ENCODE peak calls at places on chromosomes 16 and 17, in seven cellular contexts. I is heart left ventricle, K is nephron progenitor cell, A is Panc1, R is ovary, X is mammary epithelial cell, P is AG04450. H is an unnamed sample.

GRCh38 chr16:47888142-47888541 is 267.7 kb downstream of the ABCC12 start:
- DNase-seq in I (no peak), A (no peak), K (no peak), X (peak), P (no peak), R (no peak), H (no peak)

GRCh38 chr17:57420674-57421392 is 164.5 kb downstream of the MSI2 start:
- DNase-seq in A (no peak), P (no peak), R (no peak), K (no peak), I (no peak), X (no peak), H (no peak)

GRCh38 chr16:31362476-31363405 is 7.8 kb downstream of the ITGAX start:
- DNase-seq in R (no peak), K (no peak), A (no peak), P (no peak), I (no peak), X (no peak), H (no peak)

GRCh38 chr17:58960068-58960467 is 146.6 kb downstream of the TRIM37 start:
- DNase-seq in X (peak), K (no peak), R (no peak), I (no peak), A (no peak), P (peak), H (no peak)

GRCh38 chr17:6927290-6927844 is 68.5 kb upstream of the ALOX12 start:
- DNase-seq in K (no peak), P (peak), X (peak), A (no peak), I (no peak), R (no peak), H (no peak)

GRCh38 chr16:73216932-73217331 is 169.0 kb upstream of the ZFHX3 start:
- DNase-seq in A (no peak), K (no peak), I (no peak), X (no peak), P (no peak), R (no peak), H (no peak)

GRCh38 chr16:70320121-70320520 is 21.1 kb downstream of the DDX19B start:
- DNase-seq in X (no peak), A (no peak), K (no peak), I (no peak), P (no peak), R (no peak), H (no peak)

GRCh38 chr17:56141046-56141839 is 12.0 kb upstream of the ANKFN1 start:
- DNase-seq in X (no peak), I (no peak), P (no peak), A (no peak), K (no peak), R (no peak), H (no peak)

GRCh38 chr17:21388066-21388465 is 11.9 kb downstream of the KCNJ12 start:
- DNase-seq in X (no peak), K (no peak), R (no peak), A (no peak), I (peak), P (no peak), H (no peak)

GRCh38 chr17:27384261-27384701 is 72.0 kb upstream of the KSR1 start:
- DNase-seq in K (no peak), X (peak), P (peak), A (peak), R (no peak), I (peak), H (no peak)

GRCh38 chr17:72351884-72352346 is 231.1 kb downstream of the SOX9 start:
- DNase-seq in I (no peak), R (no peak), X (no peak), A (no peak), P (no peak), K (peak), H (no peak)

GRCh38 chr16:64695684-64696083 is 426.2 kb downstream of the CDH11 start:
- DNase-seq in I (no peak), R (no peak), K (no peak), X (no peak), A (no peak), P (no peak), H (no peak)

GRCh38 chr16:89315271-89315670 is 97.8 kb downstream of the ZNF778 start:
- DNase-seq in K (no peak), P (no peak), A (no peak), R (no peak), X (no peak), I (no peak), H (no peak)

GRCh38 chr17:17173921-17174320 is 32.2 kb downstream of the PLD6 start:
- DNase-seq in P (no peak), X (no peak), R (no peak), I (no peak), K (no peak), A (no peak), H (no peak)

GRCh38 chr17:63676540-63676933 is 23.4 kb downstream of the LIMD2 start:
- DNase-seq in R (no peak), A (no peak), K (no peak), P (no peak), I (no peak), X (no peak), H (no peak)

GRCh38 chr17:55023626-55024025 is 55.1 kb downstream of the STXBP4 start:
- DNase-seq in A (no peak), K (no peak), R (no peak), P (no peak), I (no peak), X (peak), H (no peak)

GRCh38 chr17:66673668-66674276 is 161.1 kb upstream of the CACNG5 start:
- DNase-seq in K (peak), A (no peak), X (peak), P (peak), I (peak), R (peak), H (no peak)

GRCh38 chr17:42774066-42774750 is 959 bp downstream of the VPS25 start:
- DNase-seq in I (no peak), R (no peak), K (no peak), P (no peak), X (peak), A (no peak), H (no peak)

GRCh38 chr17:50564916-50565315 is 4.4 kb downstream of the CACNA1G start:
- DNase-seq in R (peak), P (no peak), A (no peak), I (peak), X (peak), K (no peak), H (no peak)

GRCh38 chr16:79980650-79981521 is 380.3 kb upstream of the MAF start:
- DNase-seq in P (no peak), R (no peak), K (no peak), A (no peak), X (no peak), I (no peak), H (no peak)
- TF ChIP-seq CTCF in P (no peak), R (no peak), K (no peak), A (no peak), X (no peak), I (no peak), H (no peak)

GRCh38 chr16:81140930-81141780 is 45.0 kb upstream of the GCSH start:
- DNase-seq in I (no peak), K (no peak), P (no peak), R (no peak), X (no peak), A (no peak), H (no peak)
- TF ChIP-seq CTCF in I (no peak), K (no peak), P (peak), R (no peak), X (no peak), A (peak), H (no peak)

GRCh38 chr17:76737082-76737675 is at the start of gene SRSF2:
- DNase-seq in X (peak), R (peak), K (peak), A (peak), P (peak), I (peak), H (peak)

GRCh38 chr17:76735006-76735405 is 2.1 kb downstream of the SRSF2 start:
- DNase-seq in I (no peak), P (no peak), X (peak), A (no peak), K (no peak), R (no peak), H (no peak)

GRCh38 chr17:76737676-76738467 is at the start of gene MFSD11:
- DNase-seq in X (peak), I (peak), R (peak), P (peak), A (no peak), K (peak), H (peak)

GRCh38 chr17:76735586-76736348 is 1.4 kb downstream of the SRSF2 start:
- DNase-seq in R (no peak), P (no peak), I (no peak), A (no peak), K (no peak), X (no peak), H (no peak)

GRCh38 chr17:76736349-76737081 is 616 bp downstream of the SRSF2 start:
- DNase-seq in K (peak), R (peak), A (no peak), I (peak), P (no peak), X (peak), H (peak)
- TF ChIP-seq CTCF in K (no peak), R (no peak), A (no peak), I (no peak), P (peak), X (no peak), H (no peak)

GRCh38 chr17:44628234-44629188 is 27.8 kb upstream of the MEIOC start:
- DNase-seq in A (no peak), P (no peak), R (peak), X (no peak), I (peak), K (peak), H (no peak)
- TF ChIP-seq CTCF in A (no peak), P (no peak), R (no peak), X (no peak), I (no peak), K (no peak), H (no peak)